ENCODE peak calls at places on chromosomes 4 and X, in eight cellular contexts. One of them, this sample, is unnamed.

GRCh38 chrX:24426340-24426913 is 38.7 kb upstream of the PDK3 start:
- DNase-seq in GM12878: no peak
- DNase-seq in CD8-positive, alpha-beta memory T cell: peak; percentile 23
- DNase-seq in CD4-positive, alpha-beta memory T cell: peak; percentile 26
- DNase-seq in activated CD8-positive, alpha-beta memory T cell treated with anti-CD3 and anti-CD28 coated beads, Interleukin-2, amount 10 ng/mL, durations not matched to agents 7 days and 5 days: no peak
- DNase-seq in psoas muscle: no peak
- DNase-seq in chondrocyte: no peak
- DNase-seq in NCI-H510A: no peak
- DNase-seq in this sample: no peak

GRCh38 chr4:37562592-37562991 is 123.6 kb downstream of the RELL1 start:
- DNase-seq in GM12878: no peak
- DNase-seq in CD8-positive, alpha-beta memory T cell: no peak
- DNase-seq in CD4-positive, alpha-beta memory T cell: no peak
- DNase-seq in activated CD8-positive, alpha-beta memory T cell treated with anti-CD3 and anti-CD28 coated beads, Interleukin-2, amount 10 ng/mL, durations not matched to agents 7 days and 5 days: no peak
- DNase-seq in psoas muscle: no peak
- DNase-seq in chondrocyte: no peak
- DNase-seq in NCI-H510A: no peak
- DNase-seq in this sample: no peak

GRCh38 chrX:25048176-25048575 is 32.4 kb upstream of the ARX start:
- DNase-seq in GM12878: no peak
- DNase-seq in CD8-positive, alpha-beta memory T cell: no peak
- DNase-seq in CD4-positive, alpha-beta memory T cell: no peak
- DNase-seq in activated CD8-positive, alpha-beta memory T cell treated with anti-CD3 and anti-CD28 coated beads, Interleukin-2, amount 10 ng/mL, durations not matched to agents 7 days and 5 days: no peak
- DNase-seq in psoas muscle: no peak
- DNase-seq in chondrocyte: no peak
- DNase-seq in NCI-H510A: no peak
- DNase-seq in this sample: no peak

GRCh38 chrX:7163146-7163677 is 15.3 kb upstream of the PUDP start:
- DNase-seq in GM12878: no peak
- DNase-seq in CD8-positive, alpha-beta memory T cell: no peak
- DNase-seq in CD4-positive, alpha-beta memory T cell: no peak
- DNase-seq in activated CD8-positive, alpha-beta memory T cell treated with anti-CD3 and anti-CD28 coated beads, Interleukin-2, amount 10 ng/mL, durations not matched to agents 7 days and 5 days: no peak
- DNase-seq in psoas muscle: no peak
- DNase-seq in chondrocyte: no peak
- DNase-seq in NCI-H510A: no peak
- DNase-seq in this sample: no peak

GRCh38 chrX:53637479-53637878 is 49.0 kb downstream of the HUWE1 start:
- DNase-seq in GM12878: no peak
- DNase-seq in CD8-positive, alpha-beta memory T cell: no peak
- DNase-seq in CD4-positive, alpha-beta memory T cell: no peak
- DNase-seq in activated CD8-positive, alpha-beta memory T cell treated with anti-CD3 and anti-CD28 coated beads, Interleukin-2, amount 10 ng/mL, durations not matched to agents 7 days and 5 days: no peak
- DNase-seq in psoas muscle: no peak
- DNase-seq in chondrocyte: no peak
- DNase-seq in NCI-H510A: no peak
- DNase-seq in this sample: no peak

GRCh38 chr4:138560448-138560847 is 318.3 kb upstream of the SLC7A11 start:
- DNase-seq in GM12878: no peak
- DNase-seq in CD8-positive, alpha-beta memory T cell: no peak
- DNase-seq in CD4-positive, alpha-beta memory T cell: no peak
- DNase-seq in activated CD8-positive, alpha-beta memory T cell treated with anti-CD3 and anti-CD28 coated beads, Interleukin-2, amount 10 ng/mL, durations not matched to agents 7 days and 5 days: no peak
- DNase-seq in psoas muscle: no peak
- DNase-seq in chondrocyte: no peak
- DNase-seq in NCI-H510A: no peak
- DNase-seq in this sample: peak; percentile 72

GRCh38 chr4:21195682-21196081 is 495.4 kb downstream of the PACRGL start:
- DNase-seq in GM12878: no peak
- DNase-seq in CD8-positive, alpha-beta memory T cell: no peak
- DNase-seq in CD4-positive, alpha-beta memory T cell: no peak
- DNase-seq in activated CD8-positive, alpha-beta memory T cell treated with anti-CD3 and anti-CD28 coated beads, Interleukin-2, amount 10 ng/mL, durations not matched to agents 7 days and 5 days: no peak
- DNase-seq in psoas muscle: no peak
- DNase-seq in chondrocyte: no peak
- DNase-seq in NCI-H510A: no peak
- DNase-seq in this sample: no peak

GRCh38 chr4:153115322-153116100 is 88.7 kb upstream of the TRIM2 start:
- DNase-seq in GM12878: peak; percentile 79
- DNase-seq in CD8-positive, alpha-beta memory T cell: peak; percentile 90
- DNase-seq in CD4-positive, alpha-beta memory T cell: peak; percentile 88
- DNase-seq in activated CD8-positive, alpha-beta memory T cell treated with anti-CD3 and anti-CD28 coated beads, Interleukin-2, amount 10 ng/mL, durations not matched to agents 7 days and 5 days: peak; percentile 85
- DNase-seq in psoas muscle: no peak
- DNase-seq in chondrocyte: no peak
- DNase-seq in NCI-H510A: no peak
- DNase-seq in this sample: no peak

GRCh38 chrX:106302304-106302703 is 134.2 kb downstream of the PWWP3B start:
- DNase-seq in GM12878: no peak
- DNase-seq in CD8-positive, alpha-beta memory T cell: no peak
- DNase-seq in CD4-positive, alpha-beta memory T cell: no peak
- DNase-seq in activated CD8-positive, alpha-beta memory T cell treated with anti-CD3 and anti-CD28 coated beads, Interleukin-2, amount 10 ng/mL, durations not matched to agents 7 days and 5 days: no peak
- DNase-seq in psoas muscle: no peak
- DNase-seq in chondrocyte: no peak
- DNase-seq in NCI-H510A: no peak
- DNase-seq in this sample: no peak

GRCh38 chr4:56241500-56241899 is 145.8 kb downstream of the AASDH start:
- DNase-seq in GM12878: no peak
- DNase-seq in CD8-positive, alpha-beta memory T cell: no peak
- DNase-seq in CD4-positive, alpha-beta memory T cell: no peak
- DNase-seq in activated CD8-positive, alpha-beta memory T cell treated with anti-CD3 and anti-CD28 coated beads, Interleukin-2, amount 10 ng/mL, durations not matched to agents 7 days and 5 days: no peak
- DNase-seq in psoas muscle: no peak
- DNase-seq in chondrocyte: no peak
- DNase-seq in NCI-H510A: no peak
- DNase-seq in this sample: no peak

This sample was measured in spleen.